ENCODE peak calls at places on chromosomes 1 and 21, in ten cellular contexts. C is GM23338, N is MM.1S, R is endothelial cell of umbilical vein, W is keratinocyte, M is GM23248, S is H1, X is PC-3, K is K562, Q is fibroblast of lung. O is an unnamed sample.

GRCh38 chr1:113982955-113983742 is 3.9 kb downstream of the OLFML3 start:
- DNase-seq in Q (no peak), M (no peak), W (no peak), N (no peak), S (no peak), X (no peak), C (no peak), R (no peak), K (no peak), O (no peak)

GRCh38 chr1:116804736-116805135 is 50.5 kb downstream of the CD2 start:
- DNase-seq in S (no peak), M (no peak), W (no peak), K (no peak), C (no peak), Q (no peak), R (no peak), X (no peak), N (no peak), O (no peak)

GRCh38 chr1:26191739-26192138 is 1.3 kb downstream of the CATSPER4 start:
- DNase-seq in C (no peak), R (no peak), Q (no peak), X (no peak), S (no peak), W (no peak), K (no peak), N (peak), M (no peak), O (no peak)

GRCh38 chr1:8992936-8993687 is 33.1 kb downstream of the SLC2A7 start:
- DNase-seq in W (no peak), X (no peak), M (peak), N (no peak), C (no peak), S (no peak), R (no peak), Q (no peak), K (no peak), O (no peak)

GRCh38 chr1:39205102-39205780 is 746 bp downstream of the MACF1 start:
- DNase-seq in K (peak), S (no peak), M (peak), X (peak), C (no peak), R (peak), N (peak), W (no peak), Q (peak), O (no peak)

GRCh38 chr1:44822981-44823451 is 14.7 kb downstream of the BTBD19 start:
- DNase-seq in W (no peak), M (no peak), N (no peak), K (no peak), C (no peak), R (no peak), Q (no peak), X (no peak), S (no peak), O (no peak)

GRCh38 chr1:32724678-32725594 is 22.4 kb upstream of the SYNC start:
- DNase-seq in S (peak), K (peak), N (peak), R (peak), M (peak), Q (peak), W (peak), X (peak), C (peak), O (peak)

GRCh38 chr1:202589190-202589680 is 121.0 kb downstream of the SYT2 start:
- DNase-seq in W (peak), M (peak), K (no peak), C (peak), R (peak), X (peak), S (no peak), Q (peak), N (no peak), O (no peak)

GRCh38 chr1:201222125-201222524 is 31.5 kb downstream of the IGFN1 start:
- DNase-seq in X (no peak), W (no peak), Q (no peak), R (no peak), K (no peak), S (peak), M (no peak), N (no peak), C (no peak), O (no peak)

GRCh38 chr1:42684139-42684538 is 1.9 kb downstream of the YBX1 start:
- DNase-seq in R (no peak), C (peak), S (no peak), M (peak), X (peak), W (no peak), N (no peak), Q (peak), K (no peak), O (peak)

GRCh38 chr1:26358411-26359384 is 4.8 kb upstream of the CRYBG2 start:
- DNase-seq in S (no peak), M (no peak), K (no peak), C (peak), W (peak), X (peak), Q (no peak), R (no peak), N (peak), O (no peak)

GRCh38 chr1:103129255-103129654 is 20.9 kb upstream of the COL11A1 start:
- DNase-seq in K (no peak), M (peak), W (no peak), R (no peak), S (no peak), N (no peak), X (no peak), C (no peak), Q (no peak), O (no peak)

GRCh38 chr1:39648496-39648895 is 9.1 kb upstream of the HEYL start:
- DNase-seq in R (no peak), M (no peak), Q (no peak), K (no peak), W (no peak), X (no peak), S (no peak), C (no peak), N (no peak), O (no peak)

GRCh38 chr21:39066829-39067785 is 116.1 kb downstream of the PSMG1 start:
- DNase-seq in Q (no peak), R (peak), S (no peak), C (no peak), X (no peak), K (no peak), N (no peak), W (no peak), M (no peak), O (no peak)

GRCh38 chr1:206896261-206896660 is 982 bp upstream of the IL24 start:
- DNase-seq in S (no peak), N (no peak), W (no peak), M (no peak), R (no peak), X (no peak), Q (no peak), K (no peak), C (no peak), O (no peak)

GRCh38 chr1:206556047-206556747 is 48.9 kb downstream of the RASSF5 start:
- DNase-seq in N (no peak), C (no peak), S (no peak), X (peak), M (no peak), Q (no peak), R (no peak), W (no peak), K (no peak), O (no peak)

GRCh38 chr1:38872401-38873026 is 634 bp downstream of the MYCBP start:
- DNase-seq in X (peak), R (no peak), N (peak), M (peak), S (no peak), C (peak), W (no peak), Q (peak), K (peak), O (peak)

GRCh38 chr1:94636625-94637024 is 95.1 kb upstream of the F3 start:
- DNase-seq in C (no peak), N (no peak), M (peak), Q (peak), X (no peak), S (peak), R (no peak), K (no peak), W (no peak), O (no peak)

GRCh38 chr1:110492573-110492972 is 26.4 kb downstream of the KCNA10 start:
- DNase-seq in X (no peak), W (no peak), C (no peak), K (no peak), S (no peak), N (no peak), Q (no peak), M (no peak), R (no peak), O (no peak)

GRCh38 chr1:2314803-2315710 is 76.3 kb downstream of the MORN1 start:
- DNase-seq in K (peak), N (no peak), Q (peak), R (peak), M (peak), W (no peak), S (peak), C (peak), X (peak), O (peak)

GRCh38 chr1:218642033-218642954 is 297.2 kb downstream of the TGFB2 start:
- DNase-seq in M (peak), N (no peak), Q (peak), S (no peak), C (no peak), W (no peak), K (no peak), R (no peak), X (no peak), O (no peak)

GRCh38 chr1:14944471-14944981 is 209.0 kb upstream of the TMEM51 start:
- DNase-seq in C (no peak), M (no peak), S (no peak), Q (no peak), N (no peak), R (no peak), X (no peak), W (no peak), K (no peak), O (no peak)

GRCh38 chr1:151562661-151563060 is 22.6 kb downstream of the TUFT1 start:
- DNase-seq in X (no peak), K (no peak), N (no peak), R (no peak), W (no peak), M (no peak), S (no peak), C (no peak), Q (no peak), O (no peak)

GRCh38 chr21:39050839-39051560 is 132.3 kb downstream of the PSMG1 start:
- DNase-seq in S (no peak), X (no peak), K (no peak), R (no peak), Q (no peak), N (no peak), W (no peak), C (no peak), M (peak), O (no peak)

GRCh38 chr21:46189213-46189958 is 5.1 kb upstream of the SPATC1L start:
- DNase-seq in N (no peak), K (no peak), X (no peak), M (peak), R (peak), S (no peak), W (no peak), C (no peak), Q (peak), O (no peak)

GRCh38 chr1:28104866-28105467 is 16.6 kb upstream of the EYA3 start:
- DNase-seq in S (peak), X (peak), W (peak), M (peak), C (peak), Q (peak), N (no peak), R (peak), K (peak), O (peak)

GRCh38 chr1:83011270-83011669 is 987.7 kb downstream of the TTLL7 start:
- DNase-seq in K (no peak), C (no peak), M (no peak), R (no peak), Q (no peak), N (no peak), X (no peak), S (no peak), W (no peak), O (no peak)

GRCh38 chr1:116945421-116945820 is 35.7 kb downstream of the PTGFRN start:
- DNase-seq in K (no peak), M (no peak), R (no peak), W (no peak), X (no peak), Q (no peak), S (no peak), N (no peak), C (no peak), O (no peak)

GRCh38 chr1:172005856-172006255 is 164.6 kb downstream of the DNM3 start:
- DNase-seq in K (no peak), W (no peak), C (no peak), M (peak), N (no peak), Q (no peak), R (no peak), S (no peak), X (peak), O (no peak)

GRCh38 chr1:211591980-211592493 is 13.1 kb upstream of the SLC30A1 start:
- DNase-seq in X (peak), N (no peak), M (peak), Q (peak), S (no peak), C (no peak), W (no peak), K (peak), R (peak), O (no peak)

GRCh38 chr1:20439282-20439681 is 46.7 kb downstream of the CAMK2N1 start:
- DNase-seq in R (peak), K (no peak), W (no peak), X (peak), M (peak), Q (peak), C (peak), N (no peak), S (no peak), O (peak)

GRCh38 chr1:228018125-228018398 is 11.3 kb downstream of the WNT3A start:
- DNase-seq in C (no peak), N (no peak), K (no peak), Q (no peak), R (no peak), S (no peak), X (no peak), W (no peak), M (no peak), O (no peak)

DNA sequence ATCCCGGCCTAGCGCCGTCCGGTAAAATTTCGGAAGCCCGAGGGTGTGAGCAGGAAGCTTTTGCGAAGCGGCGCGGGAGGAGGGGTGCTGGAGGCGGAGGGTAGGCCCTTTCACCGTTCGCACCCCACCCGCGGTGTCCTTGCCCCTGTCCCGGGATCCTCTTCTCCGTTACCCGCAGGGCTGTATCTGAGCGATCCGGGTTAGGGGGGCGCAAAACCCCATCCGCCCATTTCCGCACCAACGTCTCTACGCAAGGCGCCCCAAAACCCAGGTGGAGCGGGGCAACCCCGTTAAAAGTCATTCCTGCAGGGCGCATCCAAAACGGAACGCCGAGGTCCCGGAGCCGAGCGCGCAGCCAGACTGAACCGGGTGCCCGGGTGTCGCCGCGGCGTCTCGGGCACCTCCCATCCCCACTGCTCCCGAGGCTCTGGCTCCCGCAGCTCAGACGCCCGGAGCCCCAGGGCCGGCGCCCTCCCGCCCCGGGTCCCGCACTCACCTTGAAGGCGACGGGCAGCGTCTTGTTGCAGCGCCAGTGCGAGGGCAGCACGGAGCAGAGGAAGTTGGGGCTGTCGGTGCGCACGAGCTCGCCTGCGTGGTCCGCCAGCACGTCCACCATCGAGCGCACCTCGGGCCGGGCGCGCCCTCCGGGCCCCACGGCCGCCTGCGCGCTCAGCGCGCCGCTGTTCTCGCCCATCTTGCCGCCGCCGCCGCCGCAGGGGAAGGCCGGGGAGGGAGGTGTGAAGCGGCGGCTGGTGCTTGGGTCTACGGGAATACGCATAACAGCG is 793 bp downstream of the RUNX3 start:
- DNase-seq in M (peak), C (peak), W (no peak), Q (no peak), S (peak), K (no peak), N (peak), R (no peak), X (peak), O (peak)
- TF ChIP-seq EZH2 in M (no peak), C (peak), W (peak), Q (peak), S (peak), K (no peak), N (no peak), R (peak), X (peak), O (peak)

DNA sequence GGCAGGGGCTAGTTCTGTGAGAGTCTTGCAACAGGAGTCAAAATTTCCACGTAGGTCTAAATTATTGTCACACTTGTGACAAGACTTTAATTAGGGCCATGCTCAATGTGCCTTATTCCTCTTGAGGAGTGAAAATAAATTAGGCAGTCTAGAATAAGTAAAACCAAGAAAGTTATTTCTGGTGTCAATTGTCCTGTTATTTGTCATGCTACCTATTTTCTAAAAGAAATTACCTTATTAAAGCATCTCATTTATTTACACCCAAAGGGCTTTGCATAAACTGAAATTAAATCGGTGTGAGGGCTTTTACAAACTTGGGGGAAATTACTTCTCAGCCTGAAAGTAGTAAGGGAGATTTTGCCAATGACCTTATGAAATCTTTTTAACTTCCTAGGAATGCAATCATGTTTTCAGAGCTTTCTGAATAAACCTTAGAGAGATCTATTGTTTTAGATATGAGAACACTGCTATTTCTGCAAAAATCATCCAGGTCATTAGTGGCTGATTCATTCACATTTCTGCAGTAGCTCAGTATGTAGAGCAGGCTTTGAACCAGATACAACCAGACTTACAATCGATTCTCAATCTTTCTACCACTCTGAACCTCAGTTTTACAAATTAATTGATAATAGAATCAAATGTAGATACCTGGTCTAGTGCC is 221.2 kb upstream of the SAMSN1 start:
- DNase-seq in K (no peak), M (no peak), S (no peak), C (no peak), N (no peak), X (no peak), R (no peak), Q (no peak), W (no peak), O (no peak)
- TF ChIP-seq EZH2 in K (no peak), M (no peak), S (no peak), C (no peak), N (no peak), X (no peak), R (no peak), Q (no peak), W (no peak), O (no peak)

DNA sequence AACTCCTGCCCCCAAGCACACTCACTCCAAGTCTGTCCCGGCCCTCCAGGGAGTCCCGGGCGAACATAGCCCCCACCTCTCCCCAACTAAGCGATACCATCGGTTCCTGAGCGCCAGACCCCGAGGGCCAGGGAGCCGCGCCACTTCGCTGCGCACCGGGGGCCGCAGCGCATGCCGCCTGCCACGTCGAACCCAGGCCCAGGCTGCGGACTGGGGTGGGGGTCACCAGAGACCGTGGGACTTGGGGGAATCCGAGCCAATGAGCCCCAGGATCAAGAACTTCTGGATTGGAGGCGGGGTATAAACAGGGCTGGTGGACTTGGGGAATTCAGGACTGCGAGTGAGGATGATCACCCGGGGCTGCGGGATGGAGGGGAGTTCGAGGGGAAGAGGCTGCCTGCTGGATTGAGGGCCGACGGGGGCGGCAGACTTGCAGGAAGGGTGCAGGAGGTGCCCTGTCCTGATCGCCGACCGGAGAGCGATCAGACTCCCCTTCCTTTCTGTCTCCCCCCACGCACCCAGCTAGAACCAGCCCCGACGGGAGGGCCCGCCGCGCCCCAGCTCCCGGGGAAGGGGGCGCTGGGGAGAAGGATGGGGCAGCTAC is 640 bp downstream of the RSPO1 start:
- DNase-seq in R (no peak), S (peak), K (no peak), X (no peak), M (no peak), N (no peak), C (peak), W (no peak), Q (no peak), O (peak)
- TF ChIP-seq EZH2 in R (peak), S (peak), K (no peak), X (no peak), M (peak), N (no peak), C (peak), W (peak), Q (peak), O (peak)

GRCh38 chr1:3942416-3943122 is 42.5 kb upstream of the C1orf174 start:
- DNase-seq in R (no peak), W (no peak), S (no peak), K (no peak), C (no peak), X (peak), N (no peak), Q (no peak), M (no peak), O (no peak)

GRCh38 chr1:3945222-3945621 is 45.1 kb upstream of the C1orf174 start:
- DNase-seq in S (no peak), N (no peak), X (no peak), M (no peak), K (no peak), W (no peak), C (no peak), Q (no peak), R (no peak), O (no peak)

GRCh38 chr1:3944621-3944914 is 44.5 kb upstream of the C1orf174 start:
- DNase-seq in M (no peak), Q (no peak), W (no peak), C (no peak), K (no peak), N (no peak), X (no peak), R (no peak), S (no peak), O (no peak)

GRCh38 chr1:3943123-3943431 is 43.0 kb upstream of the C1orf174 start:
- DNase-seq in C (no peak), N (no peak), K (no peak), Q (no peak), M (no peak), R (no peak), W (no peak), S (no peak), X (no peak), O (no peak)

DNA sequence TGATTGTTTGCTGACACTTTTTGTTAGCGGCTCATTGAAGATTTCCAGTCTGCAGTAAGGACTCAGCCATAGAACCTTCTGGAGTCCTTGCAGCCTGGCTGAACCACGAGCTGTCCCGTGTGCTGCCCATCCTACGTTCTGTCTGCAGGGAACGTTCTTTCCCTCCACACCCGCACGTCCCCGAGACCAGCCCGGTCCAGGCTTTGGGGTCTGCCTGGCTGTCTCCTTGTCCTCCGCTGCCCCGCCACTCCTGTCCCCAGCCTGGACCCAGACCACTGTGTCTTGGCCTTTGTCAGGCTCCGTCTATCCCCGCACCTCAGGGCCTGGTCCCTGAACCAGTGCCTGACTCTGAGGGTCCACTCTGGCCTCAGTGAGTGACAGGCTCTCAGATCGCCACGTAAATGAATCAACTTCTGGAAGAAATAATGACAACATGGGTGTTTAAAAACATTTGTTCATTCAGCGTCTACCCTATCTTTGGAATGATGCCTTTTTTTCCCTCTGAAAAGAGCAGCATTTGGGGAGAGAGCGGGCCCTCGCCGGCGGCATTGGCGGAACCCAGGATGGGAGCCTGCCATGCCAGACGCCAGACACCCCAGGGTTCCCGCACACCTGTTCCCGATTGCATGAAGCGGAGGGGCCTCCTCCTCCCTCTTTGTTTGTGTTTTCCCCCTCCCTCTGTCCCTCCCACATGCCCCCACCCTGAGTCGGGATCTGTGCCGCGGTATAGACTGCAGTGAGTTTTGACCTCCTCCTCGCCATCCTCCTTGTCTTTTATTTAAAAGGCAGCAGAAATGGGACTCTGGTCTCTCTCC is 43.9 kb upstream of the C1orf174 start:
- DNase-seq in Q (no peak), R (no peak), S (no peak), C (no peak), M (no peak), N (no peak), W (no peak), X (no peak), K (no peak), O (no peak)
- TF ChIP-seq EZH2 in Q (no peak), R (no peak), S (no peak), C (no peak), M (no peak), N (peak), W (no peak), X (no peak), K (no peak), O (no peak)